ENCODE peak calls at places on chromosomes 7 and 10, in ten cellular contexts. K, E, U, G, A, M, L, F, B and T are unnamed samples.

GRCh38 chr10:4247379-4247778 is 462.4 kb upstream of the KLF6 start:
- DNase-seq in F (no peak), L (no peak), G (no peak), B (no peak), E (no peak), M (no peak), A (no peak), K (no peak), U (no peak), T (no peak)

GRCh38 chr7:91286432-91286831 is 22.2 kb downstream of the FZD1 start:
- DNase-seq in A (no peak), F (no peak), G (peak), B (no peak), U (no peak), L (no peak), E (no peak), M (peak), K (no peak), T (no peak)

GRCh38 chr7:115417662-115418061 is 495.8 kb downstream of the MDFIC start:
- DNase-seq in G (no peak), M (peak), K (no peak), F (no peak), B (no peak), U (no peak), E (no peak), L (no peak), A (no peak), T (no peak)

GRCh38 chr10:37700886-37701780 is 156.3 kb downstream of the ZNF248 start:
- DNase-seq in L (no peak), K (no peak), F (no peak), E (no peak), U (no peak), G (no peak), M (no peak), A (no peak), B (no peak), T (no peak)

GRCh38 chr10:4083509-4084003 is 298.5 kb upstream of the KLF6 start:
- DNase-seq in K (no peak), U (no peak), F (no peak), B (no peak), L (no peak), G (no peak), M (no peak), A (no peak), E (no peak), T (no peak)

GRCh38 chr7:90178592-90179279 is 24.5 kb downstream of the STEAP1 start:
- DNase-seq in L (peak), G (no peak), A (peak), E (no peak), M (no peak), F (peak), B (no peak), K (peak), U (peak), T (peak)

GRCh38 chr7:2471022-2471329 is 5.2 kb downstream of the GRIFIN start:
- DNase-seq in M (no peak), L (peak), K (peak), U (peak), G (no peak), B (no peak), A (no peak), E (no peak), F (no peak), T (peak)

GRCh38 chr7:105429746-105430612 is 41.3 kb upstream of the SRPK2 start:
- DNase-seq in U (peak), K (peak), A (no peak), E (no peak), L (peak), B (no peak), G (no peak), F (peak), M (peak), T (peak)

GRCh38 chr7:124651136-124651535 is 114.5 kb downstream of the GPR37 start:
- DNase-seq in U (no peak), M (no peak), G (no peak), F (no peak), K (no peak), B (no peak), L (no peak), E (no peak), A (no peak), T (no peak)

GRCh38 chr7:80783688-80784327 is 135.0 kb downstream of the SEMA3C start:
- DNase-seq in F (no peak), E (no peak), B (no peak), U (peak), A (no peak), M (no peak), G (no peak), K (peak), L (peak), T (no peak)